ENCODE peak calls at places on chromosomes 7 and 10, in ten cellular contexts. I is neural progenitor cell, W is sciatic nerve, X is amniotic epithelial cell, C is fibroblast of pulmonary artery, K is A549, T is prostate gland, F is stomach, U is HuH-7.5, J is tibial nerve. M is an unnamed sample.

GRCh38 chr7:1741751-1742554 is 71.9 kb downstream of the ELFN1 start:
- DNase-seq in C (no peak), I (no peak), T (no peak), U (no peak), W (no peak), J (no peak), K (no peak), X (no peak), F (no peak), M (no peak)

GRCh38 chr7:50970092-50970491 is 187.4 kb upstream of the GRB10 start:
- DNase-seq in J (no peak), U (no peak), I (no peak), T (no peak), W (no peak), F (no peak), K (no peak), X (no peak), C (no peak), M (no peak)

GRCh38 chr10:121734517-121735137 is 136.4 kb upstream of the FGFR2 start:
- DNase-seq in X (no peak), C (peak), T (no peak), K (peak), J (no peak), W (no peak), U (peak), I (peak), F (no peak), M (peak)

GRCh38 chr7:125279956-125280355 is 350.3 kb upstream of the POT1 start:
- DNase-seq in W (no peak), K (no peak), I (no peak), X (no peak), J (no peak), C (no peak), U (no peak), T (no peak), F (no peak), M (no peak)

GRCh38 chr7:11846311-11846710 is 14.3 kb upstream of the THSD7A start:
- DNase-seq in W (no peak), T (no peak), U (no peak), K (no peak), J (no peak), C (peak), F (no peak), I (no peak), X (peak), M (no peak)

GRCh38 chr7:69018200-69018599 is 580.1 kb upstream of the AUTS2 start:
- DNase-seq in J (no peak), I (peak), X (no peak), U (no peak), T (no peak), K (no peak), F (no peak), W (no peak), C (no peak), M (no peak)

GRCh38 chr7:53877688-53878087 is 664.5 kb upstream of the VSTM2A start:
- DNase-seq in K (no peak), C (no peak), F (no peak), T (no peak), I (no peak), X (no peak), U (no peak), W (no peak), J (no peak), M (no peak)

GRCh38 chr7:89623018-89623672 is 531.1 kb upstream of the STEAP1 start:
- DNase-seq in K (peak), T (peak), C (peak), U (peak), F (no peak), J (no peak), I (peak), X (peak), W (no peak), M (peak)

GRCh38 chr7:151366872-151367207 is 25.2 kb downstream of the NUB1 start:
- DNase-seq in W (no peak), F (no peak), I (no peak), T (no peak), X (peak), K (no peak), U (no peak), J (no peak), C (peak), M (peak)

GRCh38 chr7:137626469-137627067 is 220.2 kb downstream of the DGKI start:
- DNase-seq in W (peak), X (peak), K (peak), I (peak), F (peak), U (peak), T (no peak), C (peak), J (no peak), M (peak)

GRCh38 chr7:5423272-5423843 is at the start of gene TNRC18:
- DNase-seq in C (no peak), K (no peak), I (no peak), X (no peak), W (peak), F (peak), T (peak), J (no peak), U (no peak), M (no peak)

GRCh38 chr7:149732611-149733010 is 40.8 kb downstream of the ZNF467 start:
- DNase-seq in C (no peak), T (no peak), K (no peak), F (no peak), I (no peak), X (no peak), W (no peak), U (no peak), J (no peak), M (no peak)

GRCh38 chr10:112509558-112510299 is 62.7 kb downstream of the VTI1A start:
- DNase-seq in X (no peak), C (no peak), W (no peak), K (no peak), T (no peak), J (no peak), F (no peak), I (no peak), U (no peak), M (no peak)

GRCh38 chr7:101507791-101508252 is 121.3 kb downstream of the MYL10 start:
- DNase-seq in K (peak), W (no peak), F (no peak), I (peak), J (no peak), C (peak), U (peak), X (peak), T (peak), M (peak)

GRCh38 chr7:125934539-125934938 is 1004.9 kb upstream of the POT1 start:
- DNase-seq in W (no peak), J (no peak), C (no peak), X (no peak), I (no peak), F (no peak), U (no peak), T (no peak), K (no peak), M (no peak)

GRCh38 chr10:132827861-132828539 is 42.1 kb upstream of the NKX6-2 start:
- DNase-seq in J (no peak), C (no peak), K (no peak), W (no peak), F (no peak), I (no peak), T (no peak), U (no peak), X (peak), M (no peak)

GRCh38 chr10:131749767-131750142 is 151.1 kb upstream of the PPP2R2D start:
- DNase-seq in T (no peak), C (no peak), F (no peak), J (no peak), I (no peak), K (no peak), W (no peak), X (no peak), U (no peak), M (no peak)

GRCh38 chr7:24133691-24134090 is 150.3 kb upstream of the NPY start:
- DNase-seq in I (no peak), W (no peak), K (no peak), X (no peak), F (no peak), T (no peak), J (no peak), C (no peak), U (no peak), M (no peak)

GRCh38 chr7:897771-898376 is 21.5 kb downstream of the GET4 start:
- DNase-seq in I (no peak), F (no peak), C (peak), T (peak), U (no peak), X (no peak), W (no peak), K (peak), J (no peak), M (no peak)